ENCODE peak calls at places on chromosome 1, in four cellular contexts. X is stimulated activated CD8-positive, alpha-beta memory T cell treated with anti-CD3 and anti-CD28 coated beads, Interleukin-12 subunit alpha, Interleukin-12 subunit beta, amount 100 ng/mL, for 1 hour; G is psoas muscle; I is iris pigment epithelial cell. B is an unnamed sample.

GRCh38 chr1:154178856-154179811 is 12.8 kb downstream of the TPM3 start:
- DNase-seq in X (no peak), G (no peak), I (peak; percentile 39), B (no peak)

GRCh38 chr1:188660573-188660972 is 1817.1 kb downstream of the BRINP3 start:
- DNase-seq in X (no peak), G (no peak), I (no peak), B (no peak)

GRCh38 chr1:109824349-109825115 is 60.8 kb upstream of the EPS8L3 start:
- DNase-seq in X (no peak), G (no peak), I (no peak), B (no peak)

GRCh38 chr1:155125946-155126493 is 1.7 kb upstream of the EFNA1 start:
- DNase-seq in X (no peak), G (peak; percentile 71), I (peak; percentile 45), B (no peak)

GRCh38 chr1:43309626-43310025 is 8.8 kb downstream of the TIE1 start:
- DNase-seq in X (no peak), G (no peak), I (peak; percentile 21), B (no peak)

GRCh38 chr1:68197891-68198290 is 34.4 kb downstream of the WLS start:
- DNase-seq in X (no peak), G (no peak), I (peak; percentile 72), B (no peak)

GRCh38 chr1:23383547-23384311 is 14.1 kb upstream of the ZNF436 start:
- DNase-seq in X (no peak), G (no peak), I (no peak), B (no peak)

GRCh38 chr1:208025036-208025435 is 114.1 kb upstream of the CD34 start:
- DNase-seq in X (no peak), G (peak; percentile 81), I (no peak), B (no peak)

GRCh38 chr1:45394342-45394741 is 54.1 kb upstream of the MUTYH start:
- DNase-seq in X (no peak), G (no peak), I (no peak), B (no peak)

GRCh38 chr1:34794001-34794789 is 1.4 kb downstream of the GJA4 start:
- DNase-seq in X (no peak), G (no peak), I (no peak), B (no peak)

GRCh38 chr1:63621075-63621474 is 27.9 kb downstream of the PGM1 start:
- DNase-seq in X (no peak), G (peak; percentile 57), I (no peak), B (no peak)

GRCh38 chr1:233289676-233290075 is 5.8 kb downstream of the PCNX2 start:
- DNase-seq in X (no peak), G (no peak), I (no peak), B (no peak)

GRCh38 chr1:45410850-45411509 is 70.7 kb upstream of the MUTYH start:
- DNase-seq in X (no peak), G (no peak), I (no peak), B (no peak)

GRCh38 chr1:38990401-38990745 is 703 bp upstream of the AKIRIN1 start:
- DNase-seq in X (no peak), G (no peak), I (peak; percentile 52), B (no peak)

GRCh38 chr1:168081373-168082007 is 55.2 kb downstream of the GPR161 start:
- DNase-seq in X (no peak), G (no peak), I (peak; percentile 95), B (peak; percentile 11)

GRCh38 chr1:208527197-208527596 is 283.0 kb upstream of the PLXNA2 start:
- DNase-seq in X (no peak), G (no peak), I (no peak), B (no peak)

GRCh38 chr1:203631946-203632345 is 5.3 kb downstream of the ATP2B4 start:
- DNase-seq in X (no peak), G (no peak), I (no peak), B (no peak)

GRCh38 chr1:86765073-86765472 is 60.7 kb downstream of the SH3GLB1 start:
- DNase-seq in X (no peak), G (no peak), I (peak; percentile 38), B (peak; percentile 87)

GRCh38 chr1:225838793-225839192 is 28.9 kb downstream of the EPHX1 start:
- DNase-seq in X (no peak), G (peak; percentile 24), I (no peak), B (no peak)

GRCh38 chr1:117932576-117932975 is 3.0 kb downstream of the WDR3 start:
- DNase-seq in X (no peak), G (no peak), I (no peak), B (no peak)

GRCh38 chr1:205576011-205576410 is 55.8 kb downstream of the ELK4 start:
- DNase-seq in X (no peak), G (no peak), I (no peak), B (no peak)

GRCh38 chr1:90712931-90713618 is 4.0 kb downstream of the BARHL2 start:
- DNase-seq in X (no peak), G (no peak), I (no peak), B (no peak)

GRCh38 chr1:115647507-115647906 is 5.7 kb downstream of the VANGL1 start:
- DNase-seq in X (no peak), G (no peak), I (no peak), B (no peak)

B was measured in NCI-H226.